ENCODE peak calls at places on chromosomes 16 and 17, in nine cellular contexts. Z is transverse colon, K is sigmoid colon, N is body of pancreas, V is NB4, I is uterus, R is adrenal gland, Y is right lobe of liver, B is A549. S is an unnamed sample.

GRCh38 chr17:44971776-44972483 is 3.8 kb upstream of the C1QL1 start:
- DNase-seq in V (no peak), I (no peak), B (no peak), Z (no peak), K (no peak), Y (no peak), R (no peak), N (no peak), S (no peak)

GRCh38 chr16:30473231-30474061 is 904 bp downstream of the ITGAL start:
- DNase-seq in B (no peak), Y (no peak), V (peak), Z (peak), R (no peak), N (no peak), I (no peak), K (no peak), S (no peak)

GRCh38 chr16:18958621-18959578 is 24.8 kb upstream of the TMC7 start:
- DNase-seq in K (no peak), V (no peak), Y (no peak), B (no peak), Z (no peak), I (no peak), R (no peak), N (no peak), S (no peak)

GRCh38 chr16:31130899-31131298 is 4.6 kb downstream of the PRSS8 start:
- DNase-seq in I (no peak), R (no peak), Z (peak), Y (no peak), V (no peak), N (peak), B (no peak), K (no peak), S (no peak)

GRCh38 chr16:81392011-81392410 is 52.6 kb upstream of the CMIP start:
- DNase-seq in B (no peak), R (no peak), Y (peak), Z (no peak), N (no peak), I (no peak), V (no peak), K (no peak), S (no peak)

GRCh38 chr17:19013806-19014627 is 9.5 kb upstream of the FAM83G start:
- DNase-seq in B (no peak), V (no peak), Y (no peak), K (no peak), Z (no peak), N (no peak), R (no peak), I (no peak), S (no peak)

GRCh38 chr16:1818204-1818872 is 8.3 kb downstream of the HAGH start:
- DNase-seq in N (no peak), B (no peak), V (no peak), Z (no peak), R (peak), K (no peak), Y (no peak), I (no peak), S (no peak)

GRCh38 chr17:4179071-4179470 is 36.1 kb downstream of the CYB5D2 start:
- DNase-seq in K (no peak), V (no peak), R (no peak), I (no peak), Z (no peak), N (no peak), B (no peak), Y (no peak), S (no peak)

GRCh38 chr16:84502581-84502980 is 1.9 kb downstream of the MEAK7 start:
- DNase-seq in V (no peak), K (peak), Y (no peak), I (no peak), B (no peak), Z (no peak), R (no peak), N (no peak), S (no peak)

GRCh38 chr16:22141746-22142145 is 20.6 kb upstream of the SDR42E2 start:
- DNase-seq in K (no peak), Z (no peak), B (peak), N (no peak), R (no peak), I (no peak), Y (no peak), V (peak), S (no peak)

GRCh38 chr16:65283238-65283651 is 161.4 kb upstream of the CDH11 start:
- DNase-seq in K (no peak), V (no peak), N (no peak), R (no peak), Y (no peak), B (no peak), I (no peak), Z (no peak), S (no peak)

GRCh38 chr16:70520612-70521297 is 2.6 kb downstream of the COG4 start:
- DNase-seq in Z (no peak), Y (no peak), B (no peak), R (no peak), K (no peak), V (peak), I (no peak), N (no peak), S (no peak)

GRCh38 chr17:34222732-34223486 is 32.2 kb upstream of the CCL2 start:
- DNase-seq in R (no peak), B (no peak), Z (no peak), I (no peak), K (no peak), N (no peak), Y (no peak), V (no peak), S (no peak)

GRCh38 chr16:57260294-57260929 is 15.4 kb downstream of the ARL2BP start:
- DNase-seq in Z (peak), N (no peak), R (peak), K (peak), Y (no peak), V (peak), I (no peak), B (no peak), S (peak)

GRCh38 chr16:1175566-1176279 is 22.8 kb downstream of the CACNA1H start:
- DNase-seq in Z (no peak), V (no peak), R (no peak), Y (no peak), B (no peak), N (no peak), I (no peak), K (no peak), S (no peak)

GRCh38 chr16:66695935-66696668 is 441 bp downstream of the CMTM4 start:
- DNase-seq in Z (peak), K (peak), R (peak), B (peak), V (no peak), Y (peak), I (peak), N (peak), S (peak)

GRCh38 chr17:55783684-55784245 is 32.9 kb downstream of the PCTP start:
- DNase-seq in Z (peak), R (peak), V (peak), I (peak), N (peak), B (no peak), Y (no peak), K (peak), S (peak)

GRCh38 chr17:18093616-18094408 is 6.1 kb downstream of the DRG2 start:
- DNase-seq in R (peak), Z (no peak), V (peak), Y (no peak), I (no peak), K (no peak), N (peak), B (peak), S (peak)

GRCh38 chr17:21036361-21036881 is 6.4 kb downstream of the USP22 start:
- DNase-seq in R (no peak), B (no peak), Y (peak), N (no peak), I (no peak), K (no peak), V (peak), Z (no peak), S (no peak)

GRCh38 chr17:69567130-69567529 is 152.6 kb downstream of the MAP2K6 start:
- DNase-seq in Y (no peak), R (no peak), B (no peak), Z (no peak), K (no peak), V (no peak), I (no peak), N (no peak), S (no peak)

GRCh38 chr16:81214745-81215166 is 23.7 kb upstream of the BCO1 start:
- DNase-seq in R (no peak), N (peak), Y (peak), I (no peak), Z (peak), B (peak), V (no peak), K (no peak), S (peak)

GRCh38 chr17:10105513-10106001 is 92.8 kb downstream of the GAS7 start:
- DNase-seq in Z (no peak), Y (no peak), R (no peak), B (no peak), I (peak), N (no peak), K (peak), V (no peak), S (no peak)

GRCh38 chr16:69741519-69741918 is 13.2 kb downstream of the NOB1 start:
- DNase-seq in B (no peak), Y (no peak), K (no peak), Z (no peak), V (peak), I (no peak), N (no peak), R (no peak), S (no peak)

GRCh38 chr17:76414334-76415295 is 30.2 kb downstream of the SPHK1 start:
- DNase-seq in K (peak), N (peak), B (no peak), V (no peak), R (peak), I (peak), Z (peak), Y (no peak), S (peak)

GRCh38 chr16:1019234-1019933 is 37.8 kb downstream of the SOX8 start:
- DNase-seq in V (no peak), I (no peak), Y (no peak), N (peak), R (no peak), Z (no peak), B (no peak), K (no peak), S (no peak)

GRCh38 chr17:78673395-78673794 is 96.2 kb upstream of the DNAH17 start:
- DNase-seq in R (no peak), B (no peak), K (no peak), Y (peak), N (no peak), V (no peak), I (no peak), Z (no peak), S (no peak)

GRCh38 chr17:68705331-68706166 is 104.4 kb upstream of the FAM20A start:
- DNase-seq in Z (no peak), Y (no peak), I (no peak), R (no peak), V (no peak), B (no peak), N (no peak), K (no peak), S (no peak)

GRCh38 chr17:48593840-48594411 is 347 bp upstream of the HOXB5 start:
- DNase-seq in K (peak), N (peak), I (peak), B (peak), R (peak), Z (peak), V (peak), Y (peak), S (peak)

GRCh38 chr16:85245307-85246172 is 133.3 kb upstream of the CIBAR2 start:
- DNase-seq in K (peak), Z (peak), V (peak), B (peak), I (peak), N (peak), Y (no peak), R (peak), S (peak)

GRCh38 chr16:23509763-23510153 is 536 bp downstream of the GGA2 start:
- DNase-seq in K (no peak), Y (no peak), R (no peak), Z (no peak), B (no peak), V (peak), N (peak), I (peak), S (peak)

GRCh38 chr16:7324306-7324705 is 8.3 kb upstream of the RBFOX1 start:
- DNase-seq in K (no peak), Y (no peak), V (no peak), N (no peak), B (no peak), Z (no peak), R (no peak), I (no peak), S (no peak)

GRCh38 chr16:1614226-1615102 is 2.3 kb downstream of the CRAMP1 start:
- DNase-seq in V (peak), Z (peak), Y (no peak), N (peak), K (no peak), R (peak), B (no peak), I (no peak), S (no peak)

GRCh38 chr17:16989953-16990860 is 18.3 kb upstream of the TNFRSF13B start:
- DNase-seq in V (no peak), Z (no peak), K (peak), R (no peak), Y (peak), N (no peak), I (no peak), B (no peak), S (no peak)

GRCh38 chr17:14089179-14089578 is 19.9 kb downstream of the COX10 start:
- DNase-seq in N (no peak), K (no peak), R (no peak), B (no peak), I (no peak), Z (no peak), V (no peak), Y (no peak), S (no peak)

GRCh38 chr17:73343168-73343634 is 31.4 kb upstream of the CDC42EP4 start:
- DNase-seq in R (peak), I (peak), N (peak), K (peak), B (no peak), V (no peak), Y (no peak), Z (peak), S (peak)

GRCh38 chr16:23423496-23424049 is 29.4 kb downstream of the COG7 start:
- DNase-seq in R (peak), I (peak), N (peak), K (peak), B (peak), Z (peak), Y (no peak), V (no peak), S (peak)

GRCh38 chr17:80272366-80272765 is 11.7 kb downstream of the RNF213 start:
- DNase-seq in Y (no peak), V (no peak), K (no peak), Z (no peak), I (no peak), R (no peak), B (no peak), N (no peak), S (no peak)
- TF ChIP-seq POLR2A in Y (no peak), V (no peak), K (no peak), Z (no peak), I (no peak), R (no peak), B (no peak), N (no peak), S (no peak)

GRCh38 chr17:75209061-75209460 is 3.6 kb downstream of the NUP85 start:
- DNase-seq in V (no peak), K (no peak), N (no peak), Z (no peak), B (no peak), R (no peak), I (no peak), Y (no peak), S (no peak)

GRCh38 chr17:75205037-75205792 is at the start of gene NUP85:
- DNase-seq in R (peak), I (peak), B (peak), K (peak), N (peak), Y (peak), Z (peak), V (peak), S (peak)

GRCh38 chr17:75207760-75208159 is 2.3 kb downstream of the NUP85 start:
- DNase-seq in B (no peak), I (no peak), V (no peak), N (no peak), K (no peak), Y (peak), Z (no peak), R (no peak), S (no peak)

GRCh38 chr17:75208161-75208560 is 2.7 kb downstream of the NUP85 start:
- DNase-seq in R (no peak), I (no peak), B (no peak), K (no peak), Z (no peak), N (no peak), Y (no peak), V (no peak), S (no peak)

DNA sequence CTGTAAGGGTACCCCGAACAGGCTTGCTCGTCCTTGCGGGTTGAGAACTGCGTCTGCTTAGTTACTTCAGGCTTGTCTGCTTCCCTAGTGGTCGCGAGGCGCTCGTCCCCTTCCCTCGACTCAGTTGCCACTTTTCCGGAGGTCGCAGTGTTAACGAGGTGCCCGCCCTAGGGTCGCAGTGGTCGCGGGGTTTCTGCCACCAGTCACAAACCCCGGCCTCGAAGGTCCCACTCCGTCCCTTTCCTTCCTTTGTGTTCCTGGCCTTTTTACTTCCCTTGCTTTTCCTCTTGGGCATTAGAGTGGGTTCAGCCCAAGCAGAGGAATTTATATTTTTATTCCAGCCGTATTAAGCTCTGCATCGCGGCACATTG is 299 bp downstream of the NUP85 start:
- DNase-seq in K (no peak), Z (no peak), B (no peak), I (no peak), Y (no peak), V (no peak), N (no peak), R (no peak), S (no peak)
- TF ChIP-seq POLR2A in K (no peak), Z (no peak), B (no peak), I (no peak), Y (no peak), V (no peak), N (no peak), R (no peak), S (no peak)

GRCh38 chr17:31013844-31014243 is 43.0 kb downstream of the RNF135 start:
- DNase-seq in V (no peak), Z (no peak), B (no peak), R (no peak), K (no peak), Y (no peak), I (no peak), N (no peak), S (no peak)
- TF ChIP-seq POLR2A in V (no peak), Z (no peak), B (no peak), R (no peak), K (no peak), Y (no peak), I (no peak), N (no peak), S (no peak)

GRCh38 chr17:35374766-35375344 is 1.4 kb upstream of the SLFN11 start:
- DNase-seq in R (no peak), I (no peak), N (no peak), Z (no peak), V (no peak), Y (no peak), K (no peak), B (no peak), S (no peak)

GRCh38 chr17:35372846-35373531 is 432 bp downstream of the SLFN11 start:
- DNase-seq in N (peak), Z (peak), V (peak), K (no peak), Y (no peak), I (no peak), B (no peak), R (no peak), S (no peak)

GRCh38 chr17:35373984-35374765 is 754 bp upstream of the SLFN11 start:
- DNase-seq in R (peak), I (peak), Z (peak), K (peak), N (peak), B (peak), Y (peak), V (peak), S (peak)

GRCh38 chr17:35371934-35372333 is 1.5 kb downstream of the SLFN11 start:
- DNase-seq in N (no peak), I (no peak), Z (no peak), B (no peak), K (no peak), V (no peak), Y (no peak), R (no peak), S (no peak)

GRCh38 chr17:35373532-35373983 is at the start of gene SLFN11:
- DNase-seq in N (peak), Y (peak), R (peak), B (peak), V (peak), I (peak), Z (peak), K (peak), S (peak)
- TF ChIP-seq POLR2A in N (peak), Y (peak), R (peak), B (peak), V (peak), I (peak), Z (peak), K (peak), S (peak)

GRCh38 chr16:77193377-77193776 is 2.4 kb downstream of the MON1B start:
- DNase-seq in I (no peak), Z (no peak), R (no peak), K (no peak), V (no peak), B (no peak), Y (no peak), N (no peak), S (no peak)

GRCh38 chr16:77191259-77191969 is 424 bp downstream of the MON1B start:
- DNase-seq in N (no peak), B (peak), I (peak), K (peak), R (peak), Y (no peak), Z (peak), V (peak), S (no peak)

GRCh38 chr16:77190190-77190477 is 856 bp upstream of the MON1B start:
- DNase-seq in Z (no peak), N (no peak), K (no peak), I (no peak), Y (no peak), R (no peak), V (no peak), B (no peak), S (no peak)

GRCh38 chr16:77194295-77195231 is 3.6 kb downstream of the MON1B start:
- DNase-seq in N (no peak), B (no peak), Y (no peak), R (no peak), I (no peak), Z (no peak), V (no peak), K (no peak), S (no peak)

DNA sequence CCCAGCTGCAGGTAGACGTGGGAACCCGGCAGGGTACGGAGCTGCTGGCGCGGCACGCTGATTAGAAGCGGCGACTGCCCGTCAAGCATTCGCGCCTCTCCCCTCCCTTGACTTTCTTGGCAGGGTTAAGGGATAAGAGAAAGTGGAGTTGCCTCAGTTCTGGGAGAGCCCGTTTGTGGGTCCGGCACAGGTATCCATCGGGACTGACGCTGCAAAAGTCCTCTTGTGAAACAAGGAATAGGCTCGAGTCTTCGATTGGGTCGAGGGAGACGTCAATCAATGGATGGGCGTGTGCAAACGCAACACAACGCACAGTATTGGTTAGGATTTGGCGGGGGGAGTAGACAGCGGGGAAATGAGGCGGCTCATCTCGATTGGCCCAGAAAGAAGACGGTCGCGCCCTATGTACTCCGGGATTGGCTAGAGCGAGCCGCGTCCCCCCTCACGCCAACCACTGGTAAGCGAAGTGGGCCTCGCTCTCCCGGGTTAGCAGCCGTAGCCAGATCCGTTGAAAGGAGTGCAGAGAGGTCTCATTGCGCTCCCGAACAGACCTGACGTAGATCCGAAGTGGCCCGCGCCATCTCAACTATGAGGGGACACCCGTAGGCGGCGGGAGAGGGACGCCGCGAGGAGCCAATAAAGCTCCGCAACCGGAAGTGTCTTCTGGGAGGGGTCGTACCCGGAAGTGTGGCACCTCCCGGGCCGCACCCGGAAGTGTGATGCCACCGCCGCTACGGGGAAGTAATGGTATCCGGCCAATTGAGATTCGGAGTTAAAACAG is at the start of gene MON1B:
- DNase-seq in I (peak), V (peak), K (peak), N (peak), Y (peak), Z (peak), R (peak), B (peak), S (peak)
- TF ChIP-seq POLR2A in I (peak), V (peak), K (peak), N (peak), Y (peak), Z (peak), R (peak), B (peak), S (peak)

GRCh38 chr17:38605852-38606645 is at the start of gene SRCIN1:
- DNase-seq in Y (peak), N (peak), K (peak), V (peak), I (peak), B (peak), Z (peak), R (no peak), S (peak)
- TF ChIP-seq POLR2A in Y (no peak), N (peak), K (no peak), V (no peak), I (no peak), B (peak), Z (no peak), R (no peak), S (no peak)